ENCODE peak calls at places on chromosomes 1 and 21, in five cellular contexts. Q is GM12865; P is activated T-cell treated with anti-CD3 and anti-CD28 coated beads, Interleukin-2, amount 50 U/mL, for 24 hours; W is MM.1S; D is A172. V is an unnamed sample.

GRCh38 chr1:38788937-38789336 is 70.6 kb downstream of the RRAGC start:
- DNase-seq in Q (no peak), P (no peak), W (no peak), D (no peak), V (no peak)

GRCh38 chr1:236297161-236297560 is 15.4 kb upstream of the ERO1B start:
- DNase-seq in Q (no peak), P (no peak), W (no peak), D (no peak), V (no peak)

GRCh38 chr1:87648720-87649119 is 320.0 kb downstream of the LMO4 start:
- DNase-seq in Q (no peak), P (no peak), W (no peak), D (no peak), V (no peak)

GRCh38 chr1:60670313-60670712 is 412.0 kb upstream of the NFIA start:
- DNase-seq in Q (no peak), P (no peak), W (no peak), D (no peak), V (no peak)

GRCh38 chr1:143720087-143721023 is 251.4 kb downstream of the FAM72C start:
- DNase-seq in Q (no peak), P (no peak), W (peak; percentile 76), D (peak; percentile 92), V (no peak)

GRCh38 chr1:186605762-186606350 is 74.4 kb downstream of the PTGS2 start:
- DNase-seq in Q (peak; percentile 77), P (peak; percentile 39), W (peak; percentile 73), D (peak; percentile 18), V (peak; percentile 27)

GRCh38 chr1:77051406-77051805 is 167.8 kb downstream of the PIGK start:
- DNase-seq in Q (no peak), P (no peak), W (no peak), D (no peak), V (no peak)

GRCh38 chr1:80375662-80376061 is 1369.1 kb upstream of the ADGRL4 start:
- DNase-seq in Q (no peak), P (no peak), W (no peak), D (peak; percentile 73), V (no peak)

GRCh38 chr1:81801032-81801833 is 499 bp downstream of the ADGRL2 start:
- DNase-seq in Q (peak; percentile 72), P (peak; percentile 29), W (peak; percentile 70), D (peak; percentile 80), V (no peak)

GRCh38 chr1:27536767-27537166 is 46.8 kb upstream of the WASF2 start:
- DNase-seq in Q (no peak), P (no peak), W (no peak), D (peak; percentile 79), V (no peak)

GRCh38 chr1:169624122-169624521 is 5.8 kb downstream of the SELP start:
- DNase-seq in Q (no peak), P (no peak), W (no peak), D (no peak), V (no peak)

GRCh38 chr1:221701570-221702186 is 40.2 kb downstream of the DUSP10 start:
- DNase-seq in Q (no peak), P (no peak), W (no peak), D (no peak), V (no peak)

GRCh38 chr1:223726380-223727001 is 14.2 kb downstream of the CAPN2 start:
- DNase-seq in Q (peak; percentile 93), P (peak; percentile 88), W (peak; percentile 82), D (peak; percentile 100), V (no peak)

GRCh38 chr1:60978421-60979357 is 103.7 kb upstream of the NFIA start:
- DNase-seq in Q (peak; percentile 56), P (peak; percentile 39), W (peak; percentile 45), D (no peak), V (peak; percentile 49)

GRCh38 chr21:24375201-24375600 is 1232.1 kb downstream of the MRPL39 start:
- DNase-seq in Q (peak; percentile 18), P (peak; percentile 37), W (peak; percentile 31), D (no peak), V (no peak)

GRCh38 chr1:15384301-15384901 is 25.3 kb upstream of the EFHD2 start:
- DNase-seq in Q (peak; percentile 38), P (no peak), W (peak; percentile 58), D (no peak), V (no peak)

GRCh38 chr1:150161747-150162581 is 12.2 kb downstream of the PLEKHO1 start:
- DNase-seq in Q (peak; percentile 77), P (no peak), W (peak; percentile 46), D (peak; percentile 64), V (peak; percentile 70)

GRCh38 chr1:176466514-176466913 is 3.5 kb downstream of the PAPPA2 start:
- DNase-seq in Q (peak; percentile 22), P (no peak), W (no peak), D (peak; percentile 8), V (peak; percentile 8)

GRCh38 chr21:42862774-42863503 is 16.4 kb downstream of the WDR4 start:
- DNase-seq in Q (no peak), P (no peak), W (no peak), D (no peak), V (no peak)

GRCh38 chr1:223199094-223199647 is 56.1 kb upstream of the TLR5 start:
- DNase-seq in Q (no peak), P (no peak), W (no peak), D (no peak), V (no peak)

GRCh38 chr1:155801149-155801548 is 55.9 kb downstream of the GON4L start:
- DNase-seq in Q (no peak), P (no peak), W (no peak), D (peak; percentile 61), V (no peak)

GRCh38 chr1:211259596-211260126 is 495 bp downstream of the RCOR3 start:
- DNase-seq in Q (no peak), P (no peak), W (peak; percentile 63), D (no peak), V (peak; percentile 70)

GRCh38 chr1:30417001-30417700 is 306.2 kb downstream of the MATN1 start:
- DNase-seq in Q (no peak), P (peak; percentile 6), W (no peak), D (no peak), V (no peak)

GRCh38 chr1:178160736-178161475 is 67.0 kb downstream of the RASAL2 start:
- DNase-seq in Q (no peak), P (no peak), W (no peak), D (no peak), V (no peak)

GRCh38 chr1:200290010-200290685 is 119.7 kb downstream of the ZNF281 start:
- DNase-seq in Q (peak; percentile 37), P (no peak), W (no peak), D (no peak), V (peak; percentile 53)

GRCh38 chr1:223401873-223402789 is 8.9 kb downstream of the CCDC185 start:
- DNase-seq in Q (no peak), P (peak; percentile 30), W (no peak), D (peak; percentile 84), V (no peak)

GRCh38 chr1:234970371-234970730 is 158.3 kb downstream of the TOMM20 start:
- DNase-seq in Q (no peak), P (no peak), W (no peak), D (peak; percentile 65), V (no peak)

GRCh38 chr1:94621392-94621791 is 79.8 kb upstream of the F3 start:
- DNase-seq in Q (no peak), P (no peak), W (no peak), D (peak; percentile 82), V (no peak)

GRCh38 chr1:5505944-5506343 is 486.3 kb downstream of the NPHP4 start:
- DNase-seq in Q (no peak), P (no peak), W (no peak), D (no peak), V (no peak)

GRCh38 chr1:159302036-159302435 is at the start of gene FCER1A:
- DNase-seq in Q (no peak), P (no peak), W (no peak), D (no peak), V (no peak)

GRCh38 chr1:63320024-63320799 is 2.2 kb upstream of the FOXD3 start:
- DNase-seq in Q (no peak), P (peak; percentile 45), W (no peak), D (no peak), V (no peak)

GRCh38 chr1:183859865-183860264 is 54.9 kb downstream of the RGL1 start:
- DNase-seq in Q (no peak), P (no peak), W (no peak), D (no peak), V (no peak)

GRCh38 chr1:228414511-228415211 is 2.0 kb downstream of the TRIM17 start:
- DNase-seq in Q (no peak), P (no peak), W (no peak), D (no peak), V (no peak)

GRCh38 chr1:244971524-244972216 is 107.3 kb upstream of the HNRNPU start:
- DNase-seq in Q (no peak), P (no peak), W (peak; percentile 42), D (peak; percentile 35), V (peak; percentile 54)

GRCh38 chr1:172670316-172670715 is 11.4 kb downstream of the FASLG start:
- DNase-seq in Q (peak; percentile 13), P (no peak), W (no peak), D (no peak), V (no peak)

GRCh38 chr1:207995576-207995975 is 84.7 kb upstream of the CD34 start:
- DNase-seq in Q (no peak), P (no peak), W (no peak), D (no peak), V (no peak)

GRCh38 chr1:28601696-28602095 is 9.6 kb downstream of the RAB42 start:
- DNase-seq in Q (peak; percentile 74), P (no peak), W (peak; percentile 91), D (peak; percentile 91), V (no peak)

GRCh38 chr1:58818075-58818474 is 34.2 kb upstream of the JUN start:
- DNase-seq in Q (no peak), P (no peak), W (no peak), D (peak; percentile 72), V (no peak)

V was measured in OCI-LY7.